ENCODE peak calls at places on chromosomes 12 and 14, in six cellular contexts. D is NCI-H446 treated with DMSO at 0.1 percent for 48 hours; C is amygdala; K is AML-193; P is activated CD8-positive, alpha-beta memory T cell treated with anti-CD3 and anti-CD28 coated beads, Interleukin-2, amount 50 U/mL, for 48 hours; F is activated T-cell treated with anti-CD3 and anti-CD28 coated beads, Interleukin-2, amount 50 U/mL, for 72 hours. G is an unnamed sample.

GRCh38 chr12:12367096-12367998 is 10.5 kb downstream of the BORCS5 start:
- DNase-seq in D (no peak), C (no peak), K (no peak), P (no peak), F (no peak), G (no peak)

GRCh38 chr12:538731-539539 is 79.2 kb downstream of the B4GALNT3 start:
- DNase-seq in D (peak; percentile 30), C (no peak), K (peak; percentile 69), P (no peak), F (no peak), G (peak; percentile 37)

GRCh38 chr12:109638735-109639134 is 65.1 kb downstream of the MVK start:
- DNase-seq in D (no peak), C (no peak), K (no peak), P (no peak), F (no peak), G (no peak)

GRCh38 chr12:26878661-26879119 is 45.7 kb upstream of the ITPR2 start:
- DNase-seq in D (peak; percentile 71), C (peak; percentile 9), K (no peak), P (no peak), F (no peak), G (no peak)

GRCh38 chr14:68099348-68100045 is 279.9 kb downstream of the RAD51B start:
- DNase-seq in D (no peak), C (no peak), K (no peak), P (no peak), F (no peak), G (no peak)

GRCh38 chr14:101428409-101428808 is 132.9 kb upstream of the DIO3 start:
- DNase-seq in D (no peak), C (no peak), K (no peak), P (no peak), F (no peak), G (no peak)

GRCh38 chr14:94395900-94396574 is 7.6 kb upstream of the SERPINA1 start:
- DNase-seq in D (no peak), C (no peak), K (no peak), P (no peak), F (no peak), G (no peak)

GRCh38 chr14:67285876-67286452 is 44.7 kb downstream of the PALS1 start:
- DNase-seq in D (peak; percentile 38), C (no peak), K (peak; percentile 44), P (no peak), F (no peak), G (peak; percentile 61)

GRCh38 chr12:27841392-27841882 is 61.4 kb upstream of the MANSC4 start:
- DNase-seq in D (no peak), C (no peak), K (no peak), P (no peak), F (no peak), G (peak; percentile 31)

GRCh38 chr12:32155911-32156585 is 49.4 kb downstream of the BICD1 start:
- DNase-seq in D (no peak), C (no peak), K (no peak), P (no peak), F (no peak), G (no peak)

GRCh38 chr12:109767991-109768900 is 54.6 kb downstream of the FAM222A start:
- DNase-seq in D (no peak), C (no peak), K (no peak), P (no peak), F (no peak), G (no peak)

GRCh38 chr12:108193922-108194321 is 64.8 kb downstream of the WSCD2 start:
- DNase-seq in D (peak; percentile 15), C (no peak), K (no peak), P (no peak), F (peak; percentile 18), G (peak; percentile 4)

GRCh38 chr12:130819681-130820080 is 19.4 kb downstream of the STX2 start:
- DNase-seq in D (no peak), C (no peak), K (no peak), P (no peak), F (no peak), G (no peak)

GRCh38 chr12:129193263-129193871 is 340.1 kb downstream of the GLT1D1 start:
- DNase-seq in D (no peak), C (no peak), K (peak; percentile 8), P (peak; percentile 69), F (peak; percentile 16), G (no peak)

GRCh38 chr12:112191201-112191600 is 65.8 kb downstream of the TRAFD1 start:
- DNase-seq in D (no peak), C (no peak), K (no peak), P (no peak), F (no peak), G (no peak)

GRCh38 chr12:41045509-41045908 is 142.6 kb upstream of the PDZRN4 start:
- DNase-seq in D (no peak), C (no peak), K (no peak), P (no peak), F (no peak), G (no peak)

GRCh38 chr12:97556201-97556824 is 93.7 kb downstream of the RMST start:
- DNase-seq in D (peak; percentile 49), C (no peak), K (no peak), P (no peak), F (no peak), G (no peak)

GRCh38 chr14:94770251-94770749 is 387 bp upstream of the GSC start:
- DNase-seq in D (no peak), C (no peak), K (no peak), P (no peak), F (peak; percentile 2), G (no peak)

G was measured in HCEC 1CT.